ENCODE peak calls at places on chromosomes 2 and 18, in eight cellular contexts. One of them, this sample, is unnamed.

GRCh38 chr2:134365356-134365755 is 111.5 kb downstream of the MGAT5 start:
- DNase-seq in endothelial cell: no peak
- DNase-seq in CD4-positive, alpha-beta T cell: no peak
- DNase-seq in gastrocnemius medialis: no peak
- DNase-seq in astrocyte of the spinal cord: no peak
- DNase-seq in fibroblast of lung: no peak
- DNase-seq in epithelial cell of esophagus: peak; percentile 11
- DNase-seq in psoas muscle: no peak
- DNase-seq in this sample: no peak

GRCh38 chr2:195486987-195487644 is 169.9 kb upstream of the SLC39A10 start:
- DNase-seq in epithelial cell of esophagus: peak; percentile 58
- DNase-seq in gastrocnemius medialis: no peak
- DNase-seq in CD4-positive, alpha-beta T cell: no peak
- DNase-seq in fibroblast of lung: peak; percentile 79
- DNase-seq in astrocyte of the spinal cord: peak; percentile 74
- DNase-seq in endothelial cell: no peak
- DNase-seq in psoas muscle: no peak
- DNase-seq in this sample: no peak

GRCh38 chr2:41579811-41580210 is 468.0 kb upstream of the PKDCC start:
- DNase-seq in astrocyte of the spinal cord: peak; percentile 59
- DNase-seq in endothelial cell: no peak
- DNase-seq in CD4-positive, alpha-beta T cell: no peak
- DNase-seq in epithelial cell of esophagus: no peak
- DNase-seq in psoas muscle: no peak
- DNase-seq in gastrocnemius medialis: no peak
- DNase-seq in fibroblast of lung: no peak
- DNase-seq in this sample: no peak

GRCh38 chr2:120972286-120972685 is 236.6 kb downstream of the GLI2 start:
- DNase-seq in gastrocnemius medialis: no peak
- DNase-seq in psoas muscle: no peak
- DNase-seq in CD4-positive, alpha-beta T cell: no peak
- DNase-seq in epithelial cell of esophagus: no peak
- DNase-seq in fibroblast of lung: no peak
- DNase-seq in endothelial cell: no peak
- DNase-seq in astrocyte of the spinal cord: no peak
- DNase-seq in this sample: no peak

GRCh38 chr18:80046011-80046410 is 11.8 kb downstream of the RBFA start:
- DNase-seq in astrocyte of the spinal cord: no peak
- DNase-seq in endothelial cell: no peak
- DNase-seq in fibroblast of lung: peak; percentile 30
- DNase-seq in CD4-positive, alpha-beta T cell: no peak
- DNase-seq in gastrocnemius medialis: no peak
- DNase-seq in psoas muscle: no peak
- DNase-seq in epithelial cell of esophagus: no peak
- DNase-seq in this sample: no peak

GRCh38 chr2:43175187-43175490 is 51.3 kb downstream of the ZFP36L2 start:
- DNase-seq in fibroblast of lung: peak; percentile 62
- DNase-seq in CD4-positive, alpha-beta T cell: no peak
- DNase-seq in gastrocnemius medialis: no peak
- DNase-seq in psoas muscle: no peak
- DNase-seq in endothelial cell: no peak
- DNase-seq in astrocyte of the spinal cord: peak; percentile 61
- DNase-seq in epithelial cell of esophagus: peak; percentile 48
- DNase-seq in this sample: no peak

GRCh38 chr2:29628882-29629281 is 292.5 kb downstream of the ALK start:
- DNase-seq in astrocyte of the spinal cord: peak; percentile 23
- DNase-seq in epithelial cell of esophagus: no peak
- DNase-seq in CD4-positive, alpha-beta T cell: no peak
- DNase-seq in endothelial cell: no peak
- DNase-seq in gastrocnemius medialis: no peak
- DNase-seq in psoas muscle: no peak
- DNase-seq in fibroblast of lung: no peak
- DNase-seq in this sample: no peak

GRCh38 chr18:34929336-34929780 is 111.9 kb upstream of the MAPRE2 start:
- DNase-seq in psoas muscle: no peak
- DNase-seq in epithelial cell of esophagus: peak; percentile 58
- DNase-seq in CD4-positive, alpha-beta T cell: no peak
- DNase-seq in endothelial cell: no peak
- DNase-seq in gastrocnemius medialis: no peak
- DNase-seq in astrocyte of the spinal cord: peak; percentile 78
- DNase-seq in fibroblast of lung: peak; percentile 89
- DNase-seq in this sample: no peak

GRCh38 chr18:23106575-23106974 is 28.7 kb upstream of the CABLES1 start:
- DNase-seq in epithelial cell of esophagus: peak; percentile 65
- DNase-seq in CD4-positive, alpha-beta T cell: no peak
- DNase-seq in psoas muscle: no peak
- DNase-seq in astrocyte of the spinal cord: peak; percentile 97
- DNase-seq in endothelial cell: no peak
- DNase-seq in gastrocnemius medialis: no peak
- DNase-seq in fibroblast of lung: peak; percentile 90
- DNase-seq in this sample: no peak

GRCh38 chr2:127049927-127050802 is 56.8 kb downstream of the BIN1 start:
- DNase-seq in psoas muscle: peak; percentile 88
- DNase-seq in gastrocnemius medialis: no peak
- DNase-seq in epithelial cell of esophagus: peak; percentile 36
- DNase-seq in CD4-positive, alpha-beta T cell: peak; percentile 54
- DNase-seq in endothelial cell: peak; percentile 86
- DNase-seq in fibroblast of lung: peak; percentile 62
- DNase-seq in astrocyte of the spinal cord: peak; percentile 22
- DNase-seq in this sample: no peak

GRCh38 chr2:134623796-134624195 is 95.0 kb downstream of the TMEM163 start:
- DNase-seq in gastrocnemius medialis: no peak
- DNase-seq in CD4-positive, alpha-beta T cell: no peak
- DNase-seq in fibroblast of lung: no peak
- DNase-seq in endothelial cell: no peak
- DNase-seq in epithelial cell of esophagus: no peak
- DNase-seq in psoas muscle: no peak
- DNase-seq in astrocyte of the spinal cord: no peak
- DNase-seq in this sample: no peak

GRCh38 chr2:96802281-96802595 is 13.8 kb upstream of the CNNM3 start:
- DNase-seq in fibroblast of lung: no peak
- DNase-seq in endothelial cell: no peak
- DNase-seq in astrocyte of the spinal cord: no peak
- DNase-seq in gastrocnemius medialis: no peak
- DNase-seq in psoas muscle: peak; percentile 41
- DNase-seq in epithelial cell of esophagus: no peak
- DNase-seq in CD4-positive, alpha-beta T cell: peak; percentile 27
- DNase-seq in this sample: no peak

GRCh38 chr2:3626118-3626816 is 31.4 kb downstream of the COLEC11 start:
- DNase-seq in fibroblast of lung: peak; percentile 91
- DNase-seq in endothelial cell: no peak
- DNase-seq in CD4-positive, alpha-beta T cell: no peak
- DNase-seq in epithelial cell of esophagus: no peak
- DNase-seq in psoas muscle: no peak
- DNase-seq in astrocyte of the spinal cord: peak; percentile 30
- DNase-seq in gastrocnemius medialis: no peak
- DNase-seq in this sample: peak; percentile 25

GRCh38 chr2:57696016-57696415 is 350.6 kb upstream of the VRK2 start:
- DNase-seq in endothelial cell: no peak
- DNase-seq in astrocyte of the spinal cord: peak; percentile 24
- DNase-seq in fibroblast of lung: no peak
- DNase-seq in CD4-positive, alpha-beta T cell: no peak
- DNase-seq in epithelial cell of esophagus: peak; percentile 75
- DNase-seq in psoas muscle: no peak
- DNase-seq in gastrocnemius medialis: no peak
- DNase-seq in this sample: no peak

GRCh38 chr2:124316875-124317605 is 292.0 kb downstream of the CNTNAP5 start:
- DNase-seq in gastrocnemius medialis: no peak
- DNase-seq in fibroblast of lung: peak; percentile 3
- DNase-seq in epithelial cell of esophagus: no peak
- DNase-seq in psoas muscle: no peak
- DNase-seq in endothelial cell: no peak
- DNase-seq in CD4-positive, alpha-beta T cell: no peak
- DNase-seq in astrocyte of the spinal cord: no peak
- DNase-seq in this sample: no peak

DNA sequence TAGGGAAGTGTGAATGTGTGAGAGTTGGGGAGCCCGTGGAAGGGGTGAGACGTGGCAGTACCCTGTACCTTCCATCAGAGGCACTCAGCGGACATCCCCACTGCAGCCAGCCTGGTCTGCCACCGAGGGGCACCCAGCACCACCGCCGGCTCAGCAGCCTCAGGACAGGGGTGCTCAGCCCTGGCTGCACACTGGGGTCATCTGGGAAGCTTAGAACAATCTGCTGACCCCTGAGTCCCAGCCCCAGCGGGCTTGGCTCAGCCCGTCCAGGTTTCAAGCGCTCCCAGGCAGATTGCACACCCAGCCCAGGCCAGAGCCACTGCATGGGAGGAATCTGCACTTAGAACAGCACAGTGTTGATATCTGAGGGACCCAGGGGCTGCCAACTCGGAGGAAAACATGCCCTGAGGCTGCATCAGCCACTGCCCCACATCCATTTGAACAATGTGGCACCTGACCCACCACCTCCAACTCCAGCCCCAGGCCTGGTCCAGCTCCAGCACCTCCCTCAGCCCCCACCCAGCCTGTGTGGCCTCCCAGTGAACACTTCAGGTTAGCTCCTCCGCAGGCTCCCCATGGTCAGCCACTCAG is 147.1 kb upstream of the OTOS start:
- DNase-seq in psoas muscle: peak; percentile 41
- DNase-seq in fibroblast of lung: no peak
- DNase-seq in astrocyte of the spinal cord: no peak
- DNase-seq in endothelial cell: no peak
- DNase-seq in epithelial cell of esophagus: no peak
- DNase-seq in gastrocnemius medialis: no peak
- DNase-seq in CD4-positive, alpha-beta T cell: no peak
- DNase-seq in this sample: no peak
- TF ChIP-seq CTCF in psoas muscle: no peak
- TF ChIP-seq CTCF in fibroblast of lung: no peak
- TF ChIP-seq CTCF in astrocyte of the spinal cord: peak; percentile 5
- TF ChIP-seq CTCF in endothelial cell: no peak
- TF ChIP-seq CTCF in epithelial cell of esophagus: no peak
- TF ChIP-seq CTCF in gastrocnemius medialis: no peak
- TF ChIP-seq CTCF in CD4-positive, alpha-beta T cell: no peak
- TF ChIP-seq CTCF in this sample: no peak

GRCh38 chr2:209458018-209458979 is 34.5 kb downstream of the MAP2 start:
- DNase-seq in gastrocnemius medialis: no peak
- DNase-seq in endothelial cell: no peak
- DNase-seq in astrocyte of the spinal cord: peak; percentile 57
- DNase-seq in CD4-positive, alpha-beta T cell: no peak
- DNase-seq in fibroblast of lung: no peak
- DNase-seq in epithelial cell of esophagus: no peak
- DNase-seq in psoas muscle: no peak
- DNase-seq in this sample: no peak

GRCh38 chr2:209463835-209464234 is 40.0 kb downstream of the MAP2 start:
- DNase-seq in epithelial cell of esophagus: peak; percentile 50
- DNase-seq in gastrocnemius medialis: no peak
- DNase-seq in psoas muscle: no peak
- DNase-seq in endothelial cell: no peak
- DNase-seq in CD4-positive, alpha-beta T cell: no peak
- DNase-seq in astrocyte of the spinal cord: no peak
- DNase-seq in fibroblast of lung: no peak
- DNase-seq in this sample: no peak

GRCh38 chr2:209459359-209459758 is 35.5 kb downstream of the MAP2 start:
- DNase-seq in fibroblast of lung: no peak
- DNase-seq in endothelial cell: no peak
- DNase-seq in astrocyte of the spinal cord: no peak
- DNase-seq in psoas muscle: no peak
- DNase-seq in gastrocnemius medialis: no peak
- DNase-seq in epithelial cell of esophagus: peak; percentile 67
- DNase-seq in CD4-positive, alpha-beta T cell: no peak
- DNase-seq in this sample: no peak

GRCh38 chr2:209460151-209460761 is 36.4 kb downstream of the MAP2 start:
- DNase-seq in CD4-positive, alpha-beta T cell: no peak
- DNase-seq in epithelial cell of esophagus: peak; percentile 83
- DNase-seq in astrocyte of the spinal cord: no peak
- DNase-seq in fibroblast of lung: no peak
- DNase-seq in gastrocnemius medialis: no peak
- DNase-seq in psoas muscle: no peak
- DNase-seq in endothelial cell: no peak
- DNase-seq in this sample: no peak

GRCh38 chr2:209463226-209463625 is 39.4 kb downstream of the MAP2 start:
- DNase-seq in CD4-positive, alpha-beta T cell: no peak
- DNase-seq in epithelial cell of esophagus: no peak
- DNase-seq in gastrocnemius medialis: no peak
- DNase-seq in astrocyte of the spinal cord: no peak
- DNase-seq in endothelial cell: no peak
- DNase-seq in psoas muscle: no peak
- DNase-seq in fibroblast of lung: no peak
- DNase-seq in this sample: no peak
- TF ChIP-seq CTCF in CD4-positive, alpha-beta T cell: no peak
- TF ChIP-seq CTCF in epithelial cell of esophagus: peak; percentile 21
- TF ChIP-seq CTCF in gastrocnemius medialis: peak; percentile 14
- TF ChIP-seq CTCF in astrocyte of the spinal cord: peak; percentile 29
- TF ChIP-seq CTCF in endothelial cell: peak; percentile 37
- TF ChIP-seq CTCF in psoas muscle: no peak
- TF ChIP-seq CTCF in fibroblast of lung: peak; percentile 16
- TF ChIP-seq CTCF in this sample: no peak

DNA sequence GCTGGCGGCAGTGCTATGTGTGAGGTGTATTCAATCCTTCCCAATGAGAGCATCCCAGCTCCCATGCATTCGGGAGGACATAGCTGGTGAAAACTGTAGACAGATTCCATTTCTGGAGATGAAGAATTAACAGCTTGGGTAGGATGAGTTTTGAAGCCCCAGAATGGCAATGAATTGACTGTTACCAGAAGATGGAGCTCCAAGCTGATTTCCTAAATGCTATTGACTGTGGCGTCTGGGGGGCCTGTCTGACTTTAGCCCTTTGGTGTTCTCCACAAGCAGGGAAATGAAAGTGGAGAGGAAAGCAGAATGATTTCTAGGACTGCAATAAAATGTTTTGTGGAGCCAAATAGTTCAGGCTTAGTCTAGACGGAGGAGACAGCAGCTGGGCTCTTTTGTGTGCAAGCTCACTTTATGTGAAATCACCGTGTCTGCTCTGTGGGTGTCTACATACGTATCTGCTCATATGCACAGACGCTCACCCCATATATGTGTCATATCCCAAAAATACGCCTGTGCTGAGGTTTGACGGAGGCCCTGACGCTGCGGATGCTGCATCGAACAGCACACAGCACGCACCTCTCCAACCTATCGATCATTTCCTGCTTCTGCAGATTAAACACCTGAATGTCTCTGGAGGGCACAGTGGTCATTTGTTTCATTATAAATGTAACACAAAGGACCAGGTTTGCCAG is 166.4 kb upstream of the PXDN start:
- DNase-seq in endothelial cell: no peak
- DNase-seq in astrocyte of the spinal cord: peak; percentile 64
- DNase-seq in gastrocnemius medialis: no peak
- DNase-seq in epithelial cell of esophagus: no peak
- DNase-seq in fibroblast of lung: no peak
- DNase-seq in CD4-positive, alpha-beta T cell: no peak
- DNase-seq in psoas muscle: no peak
- DNase-seq in this sample: no peak
- TF ChIP-seq CTCF in endothelial cell: no peak
- TF ChIP-seq CTCF in astrocyte of the spinal cord: peak; percentile 54
- TF ChIP-seq CTCF in gastrocnemius medialis: peak; percentile 26
- TF ChIP-seq CTCF in epithelial cell of esophagus: no peak
- TF ChIP-seq CTCF in fibroblast of lung: no peak
- TF ChIP-seq CTCF in CD4-positive, alpha-beta T cell: no peak
- TF ChIP-seq CTCF in psoas muscle: no peak
- TF ChIP-seq CTCF in this sample: no peak

DNA sequence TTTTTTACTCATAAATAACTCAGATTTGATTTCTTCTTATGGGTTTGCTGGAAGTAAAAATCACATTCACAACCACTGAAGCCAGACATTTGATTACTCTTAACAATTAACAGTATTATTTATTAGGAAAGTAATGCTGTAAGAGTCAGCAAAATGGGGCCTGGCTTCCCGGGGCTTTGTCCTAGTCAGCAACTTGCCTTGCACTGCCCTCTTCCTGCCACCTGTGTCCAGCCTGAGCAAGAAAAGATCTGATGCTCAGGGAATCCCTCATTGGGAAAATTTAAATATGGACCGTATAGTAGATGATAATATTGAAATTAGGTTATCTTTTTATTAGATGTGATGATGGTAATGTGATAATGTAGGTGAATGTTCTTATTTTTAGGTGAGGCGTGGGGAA is 30.8 kb upstream of the ACYP2 start:
- DNase-seq in CD4-positive, alpha-beta T cell: no peak
- DNase-seq in endothelial cell: peak; percentile 18
- DNase-seq in gastrocnemius medialis: no peak
- DNase-seq in astrocyte of the spinal cord: peak; percentile 28
- DNase-seq in psoas muscle: no peak
- DNase-seq in epithelial cell of esophagus: peak; percentile 57
- DNase-seq in fibroblast of lung: peak; percentile 39
- DNase-seq in this sample: no peak
- TF ChIP-seq CTCF in CD4-positive, alpha-beta T cell: no peak
- TF ChIP-seq CTCF in endothelial cell: no peak
- TF ChIP-seq CTCF in gastrocnemius medialis: peak; percentile 45
- TF ChIP-seq CTCF in astrocyte of the spinal cord: peak; percentile 50
- TF ChIP-seq CTCF in psoas muscle: peak; percentile 29
- TF ChIP-seq CTCF in epithelial cell of esophagus: peak; percentile 53
- TF ChIP-seq CTCF in fibroblast of lung: peak; percentile 18
- TF ChIP-seq CTCF in this sample: no peak

This sample was measured in tibial nerve.